ENCODE peak calls at places on chromosomes 5 and 9, in nine cellular contexts. Q, C, A, S, Y, V, W, U and K are unnamed samples.

GRCh38 chr9:77816641-77817341 is 168.7 kb upstream of the GNA14 start:
- DNase-seq in Q (no peak), C (no peak), A (no peak), S (no peak), Y (no peak), V (no peak), W (no peak), U (no peak), K (no peak)

GRCh38 chr5:164934039-164934438 is 1428.6 kb downstream of the MAT2B start:
- DNase-seq in Q (no peak), C (no peak), A (no peak), S (no peak), Y (no peak), V (no peak), W (no peak), U (no peak), K (no peak)

GRCh38 chr5:16510123-16510522 is 44.5 kb upstream of the ZNF622 start:
- DNase-seq in Q (no peak), C (no peak), A (no peak), S (no peak), Y (no peak), V (no peak), W (no peak), U (no peak), K (no peak)

GRCh38 chr5:177447611-177448243 is 1.1 kb downstream of the PRR7 start:
- DNase-seq in Q (no peak), C (peak), A (peak), S (no peak), Y (no peak), V (peak), W (peak), U (no peak), K (peak)

GRCh38 chr9:29974197-29974596 is 2400.9 kb upstream of the C9orf72 start:
- DNase-seq in Q (no peak), C (no peak), A (no peak), S (no peak), Y (no peak), V (no peak), W (no peak), U (no peak), K (no peak)

GRCh38 chr5:135645336-135645735 is 66.5 kb upstream of the CXCL14 start:
- DNase-seq in Q (no peak), C (no peak), A (no peak), S (no peak), Y (peak), V (no peak), W (peak), U (no peak), K (peak)

GRCh38 chr9:75664597-75664996 is 225.9 kb upstream of the PCSK5 start:
- DNase-seq in Q (no peak), C (no peak), A (no peak), S (no peak), Y (no peak), V (no peak), W (no peak), U (no peak), K (no peak)

GRCh38 chr5:143400541-143401252 is 2.8 kb downstream of the NR3C1 start:
- DNase-seq in Q (no peak), C (no peak), A (no peak), S (no peak), Y (peak), V (no peak), W (no peak), U (no peak), K (no peak)

GRCh38 chr9:132632426-132632825 is 37.4 kb downstream of the DDX31 start:
- DNase-seq in Q (no peak), C (no peak), A (no peak), S (no peak), Y (no peak), V (no peak), W (no peak), U (no peak), K (no peak)

GRCh38 chr9:123406691-123407536 is 50.9 kb downstream of the CRB2 start:
- DNase-seq in Q (no peak), C (no peak), A (no peak), S (no peak), Y (no peak), V (peak), W (no peak), U (no peak), K (no peak)

GRCh38 chr5:102961671-102962070 is 158.3 kb downstream of the GIN1 start:
- DNase-seq in Q (no peak), C (no peak), A (no peak), S (no peak), Y (no peak), V (no peak), W (no peak), U (no peak), K (no peak)

GRCh38 chr5:113142186-113142585 is 165.6 kb downstream of the DCP2 start:
- DNase-seq in Q (no peak), C (no peak), A (no peak), S (no peak), Y (no peak), V (no peak), W (no peak), U (no peak), K (no peak)

GRCh38 chr5:140147460-140147859 is 21.7 kb downstream of the IGIP start:
- DNase-seq in Q (no peak), C (no peak), A (no peak), S (no peak), Y (no peak), V (no peak), W (no peak), U (no peak), K (no peak)

GRCh38 chr5:53406630-53407316 is 73.7 kb upstream of the FST start:
- DNase-seq in Q (no peak), C (no peak), A (no peak), S (no peak), Y (no peak), V (no peak), W (no peak), U (no peak), K (no peak)

GRCh38 chr9:123059472-123060220 is 26.2 kb downstream of the GPR21 start:
- DNase-seq in Q (no peak), C (no peak), A (no peak), S (no peak), Y (no peak), V (no peak), W (no peak), U (no peak), K (no peak)

GRCh38 chr5:96065577-96066385 is 104.1 kb upstream of the ELL2 start:
- DNase-seq in Q (no peak), C (no peak), A (no peak), S (no peak), Y (no peak), V (no peak), W (no peak), U (no peak), K (no peak)

GRCh38 chr5:78819166-78819565 is 165.9 kb downstream of the ARSB start:
- DNase-seq in Q (no peak), C (no peak), A (no peak), S (no peak), Y (no peak), V (no peak), W (no peak), U (no peak), K (no peak)

GRCh38 chr9:98460704-98461103 is 205.3 kb upstream of the TBC1D2 start:
- DNase-seq in Q (no peak), C (no peak), A (no peak), S (no peak), Y (no peak), V (no peak), W (no peak), U (no peak), K (no peak)

GRCh38 chr9:121744687-121745395 is 93.4 kb downstream of the DAB2IP start:
- DNase-seq in Q (no peak), C (peak), A (no peak), S (no peak), Y (no peak), V (no peak), W (no peak), U (no peak), K (no peak)

GRCh38 chr9:136059851-136060670 is 35.0 kb downstream of the NACC2 start:
- DNase-seq in Q (peak), C (peak), A (no peak), S (no peak), Y (peak), V (no peak), W (no peak), U (no peak), K (no peak)

GRCh38 chr9:72894342-72894741 is 58.5 kb downstream of the ALDH1A1 start:
- DNase-seq in Q (no peak), C (no peak), A (no peak), S (no peak), Y (no peak), V (no peak), W (no peak), U (no peak), K (no peak)

GRCh38 chr5:93620487-93621339 is 37.7 kb downstream of the NR2F1 start:
- DNase-seq in Q (peak), C (peak), A (peak), S (peak), Y (no peak), V (no peak), W (no peak), U (peak), K (peak)

GRCh38 chr5:135318924-135319323 is 80.1 kb downstream of the MACROH2A1 start:
- DNase-seq in Q (no peak), C (no peak), A (peak), S (peak), Y (no peak), V (no peak), W (no peak), U (no peak), K (no peak)

GRCh38 chr5:41625571-41625970 is 115.2 kb upstream of the PLCXD3 start:
- DNase-seq in Q (no peak), C (no peak), A (no peak), S (no peak), Y (no peak), V (no peak), W (no peak), U (no peak), K (no peak)

GRCh38 chr9:79883073-79883645 is 311.4 kb downstream of the TLE4 start:
- DNase-seq in Q (no peak), C (no peak), A (no peak), S (no peak), Y (no peak), V (no peak), W (no peak), U (no peak), K (peak)

GRCh38 chr5:35656721-35657120 is 39.1 kb downstream of the SPEF2 start:
- DNase-seq in Q (no peak), C (no peak), A (no peak), S (no peak), Y (no peak), V (no peak), W (no peak), U (no peak), K (no peak)

GRCh38 chr5:118326496-118327045 is 661.8 kb downstream of the DTWD2 start:
- DNase-seq in Q (no peak), C (no peak), A (no peak), S (no peak), Y (no peak), V (no peak), W (no peak), U (no peak), K (no peak)

GRCh38 chr5:99900302-99900811 is 634.8 kb upstream of the FAM174A start:
- DNase-seq in Q (no peak), C (peak), A (no peak), S (no peak), Y (no peak), V (no peak), W (no peak), U (no peak), K (no peak)

GRCh38 chr5:34524123-34524522 is 132.0 kb upstream of the RAI14 start:
- DNase-seq in Q (no peak), C (peak), A (no peak), S (no peak), Y (no peak), V (no peak), W (no peak), U (no peak), K (no peak)

GRCh38 chr5:91383027-91383955 is at the start of gene ARRDC3:
- DNase-seq in Q (peak), C (peak), A (peak), S (peak), Y (peak), V (peak), W (peak), U (peak), K (peak)
- TF ChIP-seq CTCF in Q (no peak), C (no peak), A (peak), S (no peak), Y (no peak), V (no peak), W (no peak), U (peak), K (no peak)

DNA sequence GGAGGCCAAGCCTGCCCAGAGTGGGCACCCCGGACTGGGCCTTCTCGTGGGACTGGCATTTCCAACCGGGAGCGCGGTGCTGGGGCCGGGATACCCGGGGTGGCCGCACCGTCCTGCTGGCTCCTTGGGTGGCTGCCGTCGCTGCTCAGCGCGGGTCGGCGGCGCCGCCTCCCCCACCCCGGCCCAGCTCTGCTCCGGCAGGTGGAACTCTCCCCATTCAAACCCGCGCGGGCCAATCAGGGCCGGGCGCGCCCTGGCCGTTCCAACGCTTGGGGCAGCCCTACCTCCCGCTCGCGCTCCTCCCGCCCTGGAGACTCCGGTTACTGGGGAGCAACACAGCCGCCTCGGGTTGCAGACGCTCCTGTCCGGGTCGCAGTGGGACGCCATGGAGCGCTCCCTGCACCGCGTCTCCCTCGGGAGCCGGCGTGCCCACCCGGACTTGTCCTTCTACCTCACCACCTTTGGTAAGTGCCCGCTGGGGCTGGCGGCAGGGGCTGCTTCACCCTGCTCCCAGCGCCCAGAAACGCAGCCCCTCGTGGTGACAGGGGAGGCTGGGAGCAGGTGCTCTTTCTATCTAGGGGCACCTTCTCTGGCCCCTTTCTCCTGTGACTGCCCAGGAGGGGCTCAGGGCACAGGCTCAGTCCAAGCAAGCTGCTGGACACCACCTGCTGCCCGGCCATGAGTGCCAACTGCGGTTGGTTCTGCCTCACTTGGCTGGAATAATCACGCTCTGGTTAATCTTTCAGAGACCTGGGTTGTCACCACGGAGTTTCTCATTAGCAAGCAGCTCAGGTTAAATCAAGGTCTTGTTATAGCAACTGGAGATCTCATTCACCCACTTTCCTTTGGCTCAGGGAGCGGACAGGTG is at the start of gene RGS3:
- DNase-seq in Q (peak), C (peak), A (peak), S (no peak), Y (peak), V (peak), W (no peak), U (no peak), K (no peak)
- TF ChIP-seq POLR2A in Q (peak), C (no peak), A (no peak), S (no peak), Y (peak), V (no peak), W (no peak), U (no peak), K (no peak)

GRCh38 chr5:123163225-123163876 is 74.3 kb downstream of the PRDM6 start:
- DNase-seq in Q (no peak), C (no peak), A (no peak), S (no peak), Y (no peak), V (no peak), W (no peak), U (no peak), K (no peak)
- TF ChIP-seq CTCF in Q (no peak), C (no peak), A (no peak), S (no peak), Y (no peak), V (no peak), W (no peak), U (no peak), K (no peak)

DNA sequence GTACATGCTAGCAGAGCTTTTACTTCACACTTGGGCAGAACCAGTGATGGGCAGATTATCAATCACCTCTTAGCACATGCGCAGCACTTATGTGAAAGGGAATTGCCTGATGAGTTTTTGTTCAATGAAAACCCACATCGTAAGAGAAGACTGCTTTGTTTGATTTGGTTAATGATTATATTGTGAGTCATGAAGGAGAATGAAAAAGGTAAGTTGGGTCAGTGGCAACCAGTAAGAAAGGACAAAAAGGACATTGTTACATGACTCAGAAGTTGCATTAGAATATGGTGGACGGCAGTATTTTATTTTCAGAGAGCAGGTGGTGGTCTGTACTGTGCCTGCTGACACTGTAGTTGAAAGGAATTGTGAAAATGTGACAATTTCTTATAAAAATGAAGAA is 127.4 kb downstream of the AOPEP start:
- DNase-seq in Q (no peak), C (no peak), A (no peak), S (no peak), Y (no peak), V (no peak), W (no peak), U (no peak), K (no peak)
- TF ChIP-seq POLR2A in Q (no peak), C (no peak), A (no peak), S (no peak), Y (no peak), V (no peak), W (no peak), U (no peak), K (no peak)

GRCh38 chr5:45225571-45226031 is 416.9 kb downstream of the MRPS30 start:
- DNase-seq in Q (no peak), C (no peak), A (no peak), S (no peak), Y (no peak), V (no peak), W (no peak), U (no peak), K (no peak)
- TF ChIP-seq CTCF in Q (no peak), C (no peak), A (no peak), S (no peak), Y (no peak), V (peak), W (no peak), U (no peak), K (no peak)

DNA sequence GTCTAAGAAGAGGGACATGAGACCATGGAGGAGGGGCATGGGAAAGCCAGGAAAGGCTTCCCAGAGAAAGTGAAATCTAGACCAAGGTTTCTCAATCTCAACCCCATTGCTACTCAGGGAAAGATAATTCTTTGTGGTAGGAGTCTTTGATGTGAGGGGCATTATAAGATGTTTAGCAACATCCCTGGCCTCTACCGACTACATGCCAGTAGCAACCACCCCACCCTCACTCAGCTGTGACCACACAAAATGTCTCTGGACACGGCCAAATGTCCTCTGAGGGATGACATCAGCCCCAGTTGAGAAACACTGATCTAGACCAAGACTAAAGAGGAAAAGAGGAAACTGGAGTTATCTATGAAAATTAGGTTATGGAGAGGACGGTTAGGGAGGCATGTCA is 298.5 kb upstream of the KIF2A start:
- DNase-seq in Q (no peak), C (no peak), A (no peak), S (no peak), Y (peak), V (no peak), W (no peak), U (no peak), K (peak)
- TF ChIP-seq POLR2A in Q (no peak), C (no peak), A (no peak), S (no peak), Y (no peak), V (no peak), W (no peak), U (no peak), K (no peak)

GRCh38 chr5:180690562-180690961 is 41.2 kb upstream of the FLT4 start:
- DNase-seq in Q (no peak), C (no peak), A (no peak), S (no peak), Y (no peak), V (no peak), W (no peak), U (no peak), K (no peak)
- TF ChIP-seq CTCF in Q (no peak), C (no peak), A (no peak), S (no peak), Y (no peak), V (no peak), W (no peak), U (no peak), K (no peak)

GRCh38 chr5:134003957-134004625 is 684 bp downstream of the VDAC1 start:
- DNase-seq in Q (peak), C (peak), A (peak), S (peak), Y (peak), V (peak), W (peak), U (peak), K (peak)
- TF ChIP-seq POLR2A in Q (no peak), C (peak), A (no peak), S (no peak), Y (peak), V (peak), W (no peak), U (no peak), K (no peak)

GRCh38 chr5:150249744-150250143 is 39.8 kb downstream of the CAMK2A start:
- DNase-seq in Q (no peak), C (no peak), A (no peak), S (no peak), Y (no peak), V (no peak), W (no peak), U (no peak), K (peak)
- TF ChIP-seq CTCF in Q (no peak), C (no peak), A (no peak), S (no peak), Y (no peak), V (peak), W (no peak), U (no peak), K (no peak)

DNA sequence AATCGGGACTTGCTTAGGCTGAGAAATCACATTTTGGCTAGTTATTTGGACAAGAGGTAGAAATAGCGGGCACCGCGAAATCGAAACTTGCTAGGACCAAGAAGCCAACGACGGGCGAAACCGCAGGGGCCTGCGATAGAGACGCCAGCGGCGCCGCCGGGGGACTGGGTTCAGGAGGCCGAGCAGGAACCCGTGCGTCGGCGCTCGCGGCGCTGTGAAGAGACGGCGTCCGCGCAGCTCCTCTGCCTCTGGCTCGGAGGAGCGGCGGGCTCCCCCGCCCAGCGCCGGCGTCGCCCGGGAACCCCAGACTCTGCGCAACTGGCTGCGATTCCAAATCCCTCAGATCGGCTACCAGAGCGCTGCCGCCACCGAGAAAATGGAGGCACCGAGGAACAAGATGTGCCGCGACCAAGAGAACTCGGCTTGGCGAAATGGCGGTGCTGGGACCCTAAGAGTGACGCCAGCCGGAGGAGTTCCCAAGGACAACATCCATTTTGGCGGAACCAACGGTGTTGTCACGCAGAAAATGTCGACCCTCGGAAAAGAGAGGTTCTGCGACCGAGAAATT is 26.2 kb upstream of the ANXA2R start:
- DNase-seq in Q (peak), C (peak), A (peak), S (peak), Y (peak), V (peak), W (peak), U (peak), K (peak)
- TF ChIP-seq POLR2A in Q (peak), C (peak), A (no peak), S (peak), Y (peak), V (no peak), W (no peak), U (no peak), K (no peak)